ENCODE peak calls at places on chromosomes 16 and 17, in four cellular contexts. One of them, this sample, is unnamed.

GRCh38 chr17:21689604-21690003 is 2.7 kb upstream of the KCNJ18 start:
- DNase-seq in GM12878: no peak
- DNase-seq in neuronal stem cell: no peak
- DNase-seq in A549: peak
- DNase-seq in this sample: no peak

GRCh38 chr16:77574867-77575619 is 140.2 kb upstream of the ADAMTS18 start:
- DNase-seq in neuronal stem cell: no peak
- DNase-seq in GM12878: no peak
- DNase-seq in A549: no peak
- DNase-seq in this sample: no peak

GRCh38 chr16:577796-578195 is 8.0 kb downstream of the PIGQ start:
- DNase-seq in A549: no peak
- DNase-seq in GM12878: no peak
- DNase-seq in neuronal stem cell: no peak
- DNase-seq in this sample: no peak

GRCh38 chr17:45867171-45867570 is 22.5 kb downstream of the SPPL2C start:
- DNase-seq in GM12878: no peak
- DNase-seq in A549: no peak
- DNase-seq in neuronal stem cell: no peak
- DNase-seq in this sample: no peak

GRCh38 chr16:58459344-58460218 is 40.4 kb upstream of the NDRG4 start:
- DNase-seq in neuronal stem cell: no peak
- DNase-seq in GM12878: no peak
- DNase-seq in A549: peak
- DNase-seq in this sample: peak

GRCh38 chr16:3837851-3838564 is 42.5 kb downstream of the CREBBP start:
- DNase-seq in A549: no peak
- DNase-seq in GM12878: no peak
- DNase-seq in neuronal stem cell: no peak
- DNase-seq in this sample: no peak

GRCh38 chr16:85891033-85891775 is 7.8 kb upstream of the IRF8 start:
- DNase-seq in GM12878: no peak
- DNase-seq in neuronal stem cell: no peak
- DNase-seq in A549: peak
- DNase-seq in this sample: peak

GRCh38 chr16:56289412-56289811 is 98.1 kb downstream of the GNAO1 start:
- DNase-seq in neuronal stem cell: no peak
- DNase-seq in GM12878: no peak
- DNase-seq in A549: no peak
- DNase-seq in this sample: no peak

GRCh38 chr16:56609463-56609921 is 1.1 kb downstream of the MT2A start:
- DNase-seq in neuronal stem cell: no peak
- DNase-seq in GM12878: peak
- DNase-seq in A549: peak
- DNase-seq in this sample: no peak

GRCh38 chr17:82236142-82236971 is 7.5 kb downstream of the SLC16A3 start:
- DNase-seq in GM12878: no peak
- DNase-seq in A549: peak
- DNase-seq in neuronal stem cell: peak
- DNase-seq in this sample: no peak

GRCh38 chr16:84975066-84975465 is 36.3 kb downstream of the ZDHHC7 start:
- DNase-seq in A549: no peak
- DNase-seq in neuronal stem cell: no peak
- DNase-seq in GM12878: no peak
- DNase-seq in this sample: no peak

GRCh38 chr17:30229012-30229411 is 6.5 kb downstream of the SLC6A4 start:
- DNase-seq in neuronal stem cell: no peak
- DNase-seq in GM12878: no peak
- DNase-seq in A549: no peak
- DNase-seq in this sample: no peak

GRCh38 chr16:9449597-9449996 is 358.2 kb downstream of the HAPSTR1 start:
- DNase-seq in A549: no peak
- DNase-seq in GM12878: no peak
- DNase-seq in neuronal stem cell: no peak
- DNase-seq in this sample: no peak

GRCh38 chr16:1768767-1769401 is 2.5 kb downstream of the NME3 start:
- DNase-seq in A549: no peak
- DNase-seq in neuronal stem cell: no peak
- DNase-seq in GM12878: no peak
- DNase-seq in this sample: no peak

GRCh38 chr17:65228734-65229390 is 91.7 kb downstream of the RGS9 start:
- DNase-seq in neuronal stem cell: no peak
- DNase-seq in A549: no peak
- DNase-seq in GM12878: peak
- DNase-seq in this sample: no peak

GRCh38 chr16:87392823-87393679 is 915 bp downstream of the MAP1LC3B start:
- DNase-seq in A549: peak
- DNase-seq in GM12878: no peak
- DNase-seq in neuronal stem cell: peak
- DNase-seq in this sample: no peak

GRCh38 chr17:69609495-69610315 is 195.2 kb downstream of the MAP2K6 start:
- DNase-seq in GM12878: no peak
- DNase-seq in A549: peak
- DNase-seq in neuronal stem cell: no peak
- DNase-seq in this sample: no peak

GRCh38 chr16:30335598-30336474 is 19.3 kb downstream of the CD2BP2 start:
- DNase-seq in neuronal stem cell: no peak
- DNase-seq in A549: no peak
- DNase-seq in GM12878: peak
- DNase-seq in this sample: peak

GRCh38 chr16:56334761-56335160 is 90.6 kb downstream of the AMFR start:
- DNase-seq in GM12878: no peak
- DNase-seq in A549: no peak
- DNase-seq in neuronal stem cell: no peak
- DNase-seq in this sample: peak

GRCh38 chr16:27515874-27516353 is 33.8 kb downstream of the GTF3C1 start:
- DNase-seq in A549: peak
- DNase-seq in GM12878: no peak
- DNase-seq in neuronal stem cell: peak
- DNase-seq in this sample: no peak

GRCh38 chr16:21005008-21005407 is 104.4 kb downstream of the LYRM1 start:
- DNase-seq in GM12878: no peak
- DNase-seq in neuronal stem cell: no peak
- DNase-seq in A549: no peak
- DNase-seq in this sample: no peak

GRCh38 chr17:16286947-16287562 is 66.2 kb downstream of the CENPV start:
- DNase-seq in GM12878: peak
- DNase-seq in neuronal stem cell: no peak
- DNase-seq in A549: peak
- DNase-seq in this sample: no peak

GRCh38 chr17:75854881-75855309 is 240 bp downstream of the WBP2 start:
- DNase-seq in A549: no peak
- DNase-seq in GM12878: no peak
- DNase-seq in neuronal stem cell: no peak
- DNase-seq in this sample: no peak

GRCh38 chr17:12765544-12765943 is 23.8 kb upstream of the ARHGAP44 start:
- DNase-seq in A549: peak
- DNase-seq in neuronal stem cell: no peak
- DNase-seq in GM12878: no peak
- DNase-seq in this sample: no peak

GRCh38 chr17:1264196-1264595 is 6.0 kb upstream of the BHLHA9 start:
- DNase-seq in neuronal stem cell: no peak
- DNase-seq in GM12878: no peak
- DNase-seq in A549: no peak
- DNase-seq in this sample: no peak

GRCh38 chr16:13070268-13070667 is 168.9 kb downstream of the SHISA9 start:
- DNase-seq in neuronal stem cell: peak
- DNase-seq in GM12878: no peak
- DNase-seq in A549: no peak
- DNase-seq in this sample: no peak

GRCh38 chr16:21645261-21645721 is 7.1 kb downstream of the IGSF6 start:
- DNase-seq in GM12878: peak
- DNase-seq in A549: no peak
- DNase-seq in neuronal stem cell: no peak
- DNase-seq in this sample: no peak

GRCh38 chr16:11978080-11978479 is 1.5 kb downstream of the SNX29 start:
- DNase-seq in neuronal stem cell: no peak
- DNase-seq in A549: no peak
- DNase-seq in GM12878: no peak
- DNase-seq in this sample: no peak
- H3K4me3 ChIP-seq in neuronal stem cell: no peak
- H3K4me3 ChIP-seq in A549: no peak
- H3K4me3 ChIP-seq in GM12878: peak
- H3K4me3 ChIP-seq in this sample: peak

GRCh38 chr16:73404001-73404400 is 356.1 kb upstream of the ZFHX3 start:
- DNase-seq in GM12878: no peak
- DNase-seq in neuronal stem cell: no peak
- DNase-seq in A549: no peak
- DNase-seq in this sample: no peak

GRCh38 chr16:73396556-73396955 is 348.6 kb upstream of the ZFHX3 start:
- DNase-seq in neuronal stem cell: no peak
- DNase-seq in GM12878: no peak
- DNase-seq in A549: no peak
- DNase-seq in this sample: no peak

GRCh38 chr16:73399486-73399885 is 351.6 kb upstream of the ZFHX3 start:
- DNase-seq in A549: no peak
- DNase-seq in GM12878: no peak
- DNase-seq in neuronal stem cell: no peak
- DNase-seq in this sample: no peak

GRCh38 chr16:73405851-73406250 is 357.9 kb upstream of the ZFHX3 start:
- DNase-seq in A549: no peak
- DNase-seq in neuronal stem cell: no peak
- DNase-seq in GM12878: no peak
- DNase-seq in this sample: no peak

DNA sequence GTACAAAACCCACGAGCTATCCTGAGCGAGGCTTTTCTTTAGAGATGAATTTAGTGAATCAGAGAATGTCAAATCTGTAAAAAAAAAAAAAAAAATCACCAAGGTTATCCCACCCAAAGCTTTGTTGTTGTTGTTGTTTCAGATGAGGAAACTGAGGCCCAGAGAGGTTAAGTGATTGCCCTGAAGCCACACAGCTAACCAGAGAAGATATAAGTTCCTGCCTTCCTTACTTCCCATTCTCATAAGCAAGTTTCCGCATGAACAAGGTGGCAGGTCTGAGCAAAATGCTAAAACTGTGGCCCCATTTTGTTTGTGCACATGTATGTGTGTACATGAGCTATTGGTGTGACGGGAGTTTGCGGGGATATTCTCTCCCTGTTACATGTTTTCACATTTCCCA is 352.1 kb upstream of the ZFHX3 start:
- DNase-seq in GM12878: no peak
- DNase-seq in A549: no peak
- DNase-seq in neuronal stem cell: no peak
- DNase-seq in this sample: no peak
- H3K4me2 ChIP-seq in GM12878: no peak
- H3K4me2 ChIP-seq in A549: no peak
- H3K4me2 ChIP-seq in neuronal stem cell: no peak
- H3K4me2 ChIP-seq in this sample: no peak

GRCh38 chr16:54193013-54193655 is 93.5 kb downstream of the IRX3 start:
- DNase-seq in GM12878: no peak
- DNase-seq in A549: no peak
- DNase-seq in neuronal stem cell: no peak
- DNase-seq in this sample: no peak

GRCh38 chr16:54191163-54191562 is 95.4 kb downstream of the IRX3 start:
- DNase-seq in A549: no peak
- DNase-seq in GM12878: no peak
- DNase-seq in neuronal stem cell: no peak
- DNase-seq in this sample: no peak

GRCh38 chr16:54193656-54194007 is 93.0 kb downstream of the IRX3 start:
- DNase-seq in neuronal stem cell: peak
- DNase-seq in A549: peak
- DNase-seq in GM12878: peak
- DNase-seq in this sample: peak

GRCh38 chr16:54191592-54191991 is 95.0 kb downstream of the IRX3 start:
- DNase-seq in A549: no peak
- DNase-seq in neuronal stem cell: no peak
- DNase-seq in GM12878: no peak
- DNase-seq in this sample: no peak

DNA sequence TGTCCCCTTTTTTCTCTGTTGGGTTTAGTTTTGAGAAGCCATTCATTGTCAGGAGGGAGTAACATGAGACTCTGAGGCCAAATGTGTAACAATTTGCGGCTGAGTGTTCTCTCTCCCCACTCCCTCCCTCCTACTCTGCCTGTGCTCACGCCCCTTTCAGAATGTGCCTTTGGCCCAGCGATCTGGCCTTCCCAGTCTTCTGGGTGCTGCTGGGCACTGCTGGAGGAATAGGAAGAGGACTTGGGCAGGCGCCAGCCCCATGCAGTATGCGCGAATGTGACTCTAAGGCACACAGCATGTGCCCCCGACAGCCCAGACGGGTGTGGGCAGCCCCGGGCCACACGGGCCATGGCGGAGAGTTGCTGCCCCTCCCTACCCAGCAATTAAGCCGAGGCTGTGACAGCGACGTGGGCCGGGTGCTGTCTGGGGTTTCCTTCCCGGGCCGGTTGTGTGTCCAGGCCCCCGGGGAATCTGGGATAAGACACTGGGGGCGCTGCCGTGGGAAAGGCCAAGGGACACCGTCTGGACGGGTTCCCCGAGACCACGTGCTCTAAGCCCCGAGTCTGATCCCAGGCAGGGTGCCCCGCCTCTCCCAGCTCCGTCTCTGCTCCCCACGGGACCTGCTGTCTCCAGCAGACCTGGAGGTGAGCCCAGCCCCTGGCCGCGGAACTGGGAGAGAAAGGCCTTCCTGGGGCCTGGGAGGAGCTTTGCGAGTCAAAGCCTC is 92.4 kb downstream of the IRX3 start:
- DNase-seq in neuronal stem cell: peak
- DNase-seq in A549: no peak
- DNase-seq in GM12878: no peak
- DNase-seq in this sample: peak
- H3K27ac ChIP-seq in neuronal stem cell: peak
- H3K27ac ChIP-seq in A549: no peak
- H3K27ac ChIP-seq in GM12878: no peak
- H3K27ac ChIP-seq in this sample: peak

GRCh38 chr17:49815761-49816281 is 27.3 kb downstream of the KAT7 start:
- DNase-seq in GM12878: no peak
- DNase-seq in A549: no peak
- DNase-seq in neuronal stem cell: peak
- DNase-seq in this sample: no peak

GRCh38 chr17:49819651-49820050 is 28.2 kb downstream of the TAC4 start:
- DNase-seq in GM12878: no peak
- DNase-seq in neuronal stem cell: no peak
- DNase-seq in A549: no peak
- DNase-seq in this sample: no peak

GRCh38 chr17:49819118-49819517 is 28.8 kb downstream of the TAC4 start:
- DNase-seq in A549: no peak
- DNase-seq in neuronal stem cell: no peak
- DNase-seq in GM12878: no peak
- DNase-seq in this sample: no peak

GRCh38 chr17:49820773-49821172 is 27.1 kb downstream of the TAC4 start:
- DNase-seq in GM12878: no peak
- DNase-seq in A549: no peak
- DNase-seq in neuronal stem cell: no peak
- DNase-seq in this sample: no peak

DNA sequence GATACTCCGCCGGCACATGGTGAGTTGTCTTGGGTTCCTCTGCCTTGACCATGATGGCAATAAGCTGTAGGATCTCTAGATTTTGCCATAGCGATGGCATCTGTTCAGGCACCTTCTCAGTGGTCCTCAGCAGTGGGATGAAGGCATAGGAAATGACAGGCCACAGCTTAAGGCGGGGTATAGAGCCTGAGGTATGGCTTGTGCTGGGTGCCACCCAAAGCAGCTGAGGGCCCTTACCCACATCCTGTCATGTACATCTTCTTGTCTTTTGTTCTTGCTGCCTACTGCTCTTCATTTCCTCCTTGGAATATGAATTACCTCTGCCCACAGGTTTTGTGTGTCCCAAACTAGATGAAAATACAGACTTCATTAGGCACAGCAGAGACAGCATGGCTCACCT is 29.5 kb downstream of the KAT7 start:
- DNase-seq in GM12878: no peak
- DNase-seq in neuronal stem cell: no peak
- DNase-seq in A549: no peak
- DNase-seq in this sample: no peak
- H3K4me3 ChIP-seq in GM12878: no peak
- H3K4me3 ChIP-seq in neuronal stem cell: no peak
- H3K4me3 ChIP-seq in A549: no peak
- H3K4me3 ChIP-seq in this sample: no peak